ENCODE peak calls at places on chromosomes 2 and 18, in nine cellular contexts. J is body of pancreas; Z is OCI-LY7; L is lower lobe of right lung; C is uterus; I is CD8-positive, alpha-beta memory T cell; S is Jurkat, Clone E6-1; P is lung; U is IMR-90. K is an unnamed sample.

GRCh38 chr2:149360106-149360505 is 29.7 kb downstream of the LYPD6 start:
- DNase-seq in J (no peak), Z (no peak), L (no peak), C (no peak), I (no peak), S (no peak), P (no peak), U (no peak), K (no peak)

GRCh38 chr2:52821631-52822030 is 946.0 kb upstream of the CHAC2 start:
- DNase-seq in J (no peak), Z (no peak), L (no peak), C (no peak), I (no peak), S (no peak), P (no peak), U (peak), K (no peak)

GRCh38 chr2:217653240-217653639 is 349.6 kb downstream of the TNS1 start:
- DNase-seq in J (peak), Z (no peak), L (peak), C (peak), I (no peak), S (no peak), P (peak), U (peak), K (no peak)

GRCh38 chr2:219571311-219572236 is at the start of gene OBSL1:
- DNase-seq in J (peak), Z (no peak), L (peak), C (peak), I (no peak), S (no peak), P (peak), U (peak), K (no peak)

GRCh38 chr2:29459445-29460179 is 344.4 kb downstream of the CLIP4 start:
- DNase-seq in J (no peak), Z (no peak), L (no peak), C (no peak), I (no peak), S (no peak), P (no peak), U (peak), K (no peak)

GRCh38 chr18:48360376-48361021 is 48.7 kb downstream of the ZBTB7C start:
- DNase-seq in J (no peak), Z (no peak), L (no peak), C (no peak), I (no peak), S (no peak), P (no peak), U (no peak), K (no peak)

GRCh38 chr2:144452169-144453038 is 67.5 kb downstream of the ZEB2 start:
- DNase-seq in J (no peak), Z (no peak), L (no peak), C (no peak), I (no peak), S (no peak), P (no peak), U (peak), K (no peak)

GRCh38 chr18:48885266-48885950 is 65.4 kb downstream of the SMAD7 start:
- DNase-seq in J (no peak), Z (no peak), L (no peak), C (no peak), I (no peak), S (no peak), P (no peak), U (no peak), K (no peak)

GRCh38 chr2:182240862-182241371 is 185.9 kb downstream of the PDE1A start:
- DNase-seq in J (peak), Z (peak), L (no peak), C (peak), I (no peak), S (peak), P (no peak), U (peak), K (peak)

GRCh38 chr2:239833728-239834109 is 191.4 kb downstream of the NDUFA10 start:
- DNase-seq in J (no peak), Z (no peak), L (no peak), C (no peak), I (no peak), S (no peak), P (peak), U (no peak), K (no peak)

GRCh38 chr2:97745474-97746172 is 32.2 kb downstream of the ZAP70 start:
- DNase-seq in J (no peak), Z (no peak), L (no peak), C (no peak), I (no peak), S (no peak), P (no peak), U (peak), K (peak)

GRCh38 chr2:178280261-178280852 is 86.0 kb downstream of the OSBPL6 start:
- DNase-seq in J (peak), Z (peak), L (no peak), C (peak), I (peak), S (peak), P (peak), U (peak), K (peak)

GRCh38 chr2:39874236-39874635 is 95.2 kb upstream of the THUMPD2 start:
- DNase-seq in J (no peak), Z (no peak), L (no peak), C (no peak), I (no peak), S (no peak), P (no peak), U (no peak), K (no peak)

GRCh38 chr2:186991766-186992417 is 142.9 kb upstream of the ZSWIM2 start:
- DNase-seq in J (no peak), Z (no peak), L (no peak), C (no peak), I (no peak), S (no peak), P (no peak), U (no peak), K (no peak)

GRCh38 chr2:241859436-241860183 is 916 bp upstream of the PDCD1 start:
- DNase-seq in J (no peak), Z (no peak), L (peak), C (peak), I (no peak), S (peak), P (no peak), U (peak), K (no peak)

GRCh38 chr2:8440029-8440778 is 241.7 kb upstream of the ID2 start:
- DNase-seq in J (peak), Z (no peak), L (no peak), C (no peak), I (no peak), S (no peak), P (no peak), U (no peak), K (no peak)

GRCh38 chr2:10378189-10378588 is 69.9 kb downstream of the ODC1 start:
- DNase-seq in J (peak), Z (peak), L (no peak), C (no peak), I (peak), S (peak), P (no peak), U (no peak), K (peak)

GRCh38 chr2:239425496-239426098 is 24.8 kb upstream of the HDAC4 start:
- DNase-seq in J (no peak), Z (no peak), L (no peak), C (no peak), I (no peak), S (no peak), P (no peak), U (no peak), K (no peak)

GRCh38 chr18:31711365-31712035 is 27.1 kb upstream of the B4GALT6 start:
- DNase-seq in J (no peak), Z (no peak), L (no peak), C (no peak), I (no peak), S (no peak), P (no peak), U (no peak), K (no peak)

GRCh38 chr2:142286618-142287017 is 155.8 kb upstream of the LRP1B start:
- DNase-seq in J (peak), Z (peak), L (no peak), C (no peak), I (no peak), S (peak), P (no peak), U (no peak), K (no peak)

GRCh38 chr2:42028571-42029148 is 19.2 kb upstream of the PKDCC start:
- DNase-seq in J (no peak), Z (no peak), L (no peak), C (no peak), I (no peak), S (no peak), P (no peak), U (no peak), K (no peak)

GRCh38 chr2:225276207-225276606 is 123.3 kb upstream of the NYAP2 start:
- DNase-seq in J (no peak), Z (peak), L (no peak), C (no peak), I (no peak), S (no peak), P (no peak), U (no peak), K (no peak)

GRCh38 chr2:151793123-151793522 is 35.1 kb downstream of the ARL5A start:
- DNase-seq in J (no peak), Z (no peak), L (no peak), C (no peak), I (no peak), S (no peak), P (no peak), U (no peak), K (no peak)

GRCh38 chr2:143150287-143150686 is 21.1 kb downstream of the ARHGAP15 start:
- DNase-seq in J (no peak), Z (peak), L (no peak), C (no peak), I (no peak), S (no peak), P (no peak), U (no peak), K (no peak)

GRCh38 chr2:138059967-138060635 is 95.8 kb downstream of the HNMT start:
- DNase-seq in J (peak), Z (no peak), L (no peak), C (peak), I (no peak), S (no peak), P (no peak), U (peak), K (no peak)

GRCh38 chr18:48882379-48882778 is 68.4 kb downstream of the SMAD7 start:
- DNase-seq in J (no peak), Z (no peak), L (no peak), C (no peak), I (no peak), S (no peak), P (no peak), U (no peak), K (no peak)

GRCh38 chr2:49306925-49307324 is 152.6 kb upstream of the FSHR start:
- DNase-seq in J (no peak), Z (no peak), L (no peak), C (no peak), I (no peak), S (no peak), P (no peak), U (no peak), K (no peak)

GRCh38 chr2:72979896-72980295 is 62.6 kb downstream of the EMX1 start:
- DNase-seq in J (no peak), Z (peak), L (peak), C (no peak), I (no peak), S (no peak), P (no peak), U (no peak), K (no peak)

GRCh38 chr2:40282428-40282827 is 169.5 kb downstream of the SLC8A1 start:
- DNase-seq in J (no peak), Z (peak), L (no peak), C (peak), I (no peak), S (no peak), P (no peak), U (peak), K (no peak)

GRCh38 chr2:105272176-105272575 is 30.6 kb downstream of the GPR45 start:
- DNase-seq in J (no peak), Z (no peak), L (no peak), C (no peak), I (no peak), S (no peak), P (no peak), U (no peak), K (no peak)

GRCh38 chr18:48132993-48133674 is 202.7 kb upstream of the SMAD2 start:
- DNase-seq in J (no peak), Z (no peak), L (no peak), C (no peak), I (no peak), S (no peak), P (no peak), U (no peak), K (no peak)

GRCh38 chr18:43396266-43396665 is 119.0 kb upstream of the SYT4 start:
- DNase-seq in J (no peak), Z (no peak), L (no peak), C (no peak), I (no peak), S (peak), P (no peak), U (no peak), K (no peak)

GRCh38 chr2:75320893-75321292 is 121.6 kb upstream of the TACR1 start:
- DNase-seq in J (no peak), Z (no peak), L (no peak), C (no peak), I (no peak), S (no peak), P (no peak), U (peak), K (no peak)

GRCh38 chr2:64062840-64063239 is 43.6 kb upstream of the VPS54 start:
- DNase-seq in J (peak), Z (peak), L (no peak), C (no peak), I (no peak), S (no peak), P (no peak), U (peak), K (no peak)

GRCh38 chr2:140597836-140598235 is 1533.0 kb downstream of the LRP1B start:
- DNase-seq in J (no peak), Z (no peak), L (no peak), C (no peak), I (no peak), S (no peak), P (no peak), U (no peak), K (no peak)

GRCh38 chr2:43193996-43194869 is 32.2 kb downstream of the ZFP36L2 start:
- DNase-seq in J (peak), Z (no peak), L (peak), C (no peak), I (no peak), S (no peak), P (peak), U (no peak), K (no peak)
- H3K4me3 ChIP-seq in J (no peak), Z (peak), L (peak), C (no peak), I (peak), S (peak), P (no peak), U (no peak), K (peak)

GRCh38 chr2:113818382-113818951 is 62.0 kb upstream of the SLC35F5 start:
- DNase-seq in J (peak), Z (no peak), L (peak), C (peak), I (no peak), S (no peak), P (peak), U (peak), K (no peak)
- H3K4me3 ChIP-seq in J (no peak), Z (no peak), L (no peak), C (no peak), I (no peak), S (no peak), P (no peak), U (peak), K (no peak)

GRCh38 chr18:75047240-75047639 is 161.7 kb downstream of the PTGR3 start:
- DNase-seq in J (no peak), Z (no peak), L (no peak), C (no peak), I (no peak), S (no peak), P (no peak), U (no peak), K (no peak)
- H3K4me3 ChIP-seq in J (no peak), Z (no peak), L (no peak), C (no peak), I (no peak), S (no peak), P (no peak), U (no peak), K (no peak)

GRCh38 chr2:168466834-168467565 is 10.9 kb downstream of the CERS6 start:
- DNase-seq in J (no peak), Z (no peak), L (no peak), C (no peak), I (no peak), S (no peak), P (no peak), U (no peak), K (no peak)
- H3K4me3 ChIP-seq in J (no peak), Z (no peak), L (no peak), C (no peak), I (no peak), S (no peak), P (no peak), U (no peak), K (peak)

DNA sequence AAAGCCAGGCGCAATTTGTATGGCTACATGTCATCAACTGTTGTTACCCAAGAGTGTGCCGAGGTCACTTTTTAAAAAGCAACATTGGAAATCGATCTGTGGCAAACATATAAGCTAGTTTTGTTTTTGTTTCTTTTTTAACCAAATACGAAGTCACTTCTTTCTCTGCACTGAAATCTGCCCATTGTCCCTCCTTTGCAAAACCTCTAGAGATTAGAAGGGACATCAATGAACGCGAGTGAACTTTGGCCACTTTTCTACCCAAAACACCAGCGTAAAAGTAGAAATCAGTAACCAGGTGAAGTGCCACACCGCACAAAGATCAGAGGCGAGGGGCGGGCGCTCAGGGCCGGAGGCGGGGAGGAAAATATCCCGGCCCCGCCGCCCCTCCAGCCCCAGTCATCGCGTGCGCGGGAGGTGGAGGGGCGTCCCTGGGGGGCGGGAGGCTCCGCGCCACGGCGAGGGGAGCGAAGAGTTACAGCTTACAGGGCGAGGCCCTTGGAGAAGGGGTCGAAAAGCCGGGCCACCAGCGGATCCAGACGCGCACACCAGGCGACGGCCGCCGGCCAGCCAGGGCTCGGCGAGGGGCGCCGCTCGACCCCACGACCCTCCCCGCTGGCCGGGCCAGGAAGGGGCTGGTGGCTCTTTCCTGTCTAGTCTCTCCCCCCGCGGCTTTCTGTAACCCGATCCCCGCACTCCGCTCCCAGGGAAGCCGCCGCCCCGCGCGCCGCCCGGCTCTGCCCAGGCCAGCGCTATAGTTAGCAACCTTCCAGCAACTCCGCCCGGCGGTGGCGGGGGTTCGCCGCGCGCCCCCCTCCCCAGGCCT is 993 bp downstream of the RBMS1 start:
- DNase-seq in J (peak), Z (no peak), L (peak), C (peak), I (peak), S (no peak), P (peak), U (peak), K (peak)
- H3K4me3 ChIP-seq in J (peak), Z (peak), L (peak), C (peak), I (peak), S (peak), P (peak), U (peak), K (peak)

DNA sequence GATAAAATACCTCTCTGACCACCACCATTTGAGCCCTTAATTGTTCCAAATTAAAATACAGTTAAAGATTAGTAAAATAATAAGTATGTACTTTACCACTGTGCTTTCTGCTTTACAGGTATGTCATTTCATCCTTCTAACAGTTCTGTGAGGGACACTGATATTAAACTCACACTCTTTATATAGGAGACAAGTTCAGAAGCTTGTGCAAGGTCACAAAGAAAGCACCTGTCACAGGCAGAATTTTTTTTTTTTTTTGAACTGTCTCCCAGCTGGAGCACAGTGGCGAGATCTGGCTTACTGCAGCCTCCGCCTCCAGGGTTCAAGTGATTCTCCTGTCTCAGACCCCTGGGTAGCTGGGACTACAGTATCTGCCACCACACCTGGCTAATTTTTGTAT is 21.6 kb upstream of the GPR75 start:
- DNase-seq in J (no peak), Z (no peak), L (no peak), C (no peak), I (no peak), S (no peak), P (no peak), U (no peak), K (no peak)
- H3K4me3 ChIP-seq in J (no peak), Z (no peak), L (no peak), C (no peak), I (no peak), S (no peak), P (no peak), U (no peak), K (no peak)

DNA sequence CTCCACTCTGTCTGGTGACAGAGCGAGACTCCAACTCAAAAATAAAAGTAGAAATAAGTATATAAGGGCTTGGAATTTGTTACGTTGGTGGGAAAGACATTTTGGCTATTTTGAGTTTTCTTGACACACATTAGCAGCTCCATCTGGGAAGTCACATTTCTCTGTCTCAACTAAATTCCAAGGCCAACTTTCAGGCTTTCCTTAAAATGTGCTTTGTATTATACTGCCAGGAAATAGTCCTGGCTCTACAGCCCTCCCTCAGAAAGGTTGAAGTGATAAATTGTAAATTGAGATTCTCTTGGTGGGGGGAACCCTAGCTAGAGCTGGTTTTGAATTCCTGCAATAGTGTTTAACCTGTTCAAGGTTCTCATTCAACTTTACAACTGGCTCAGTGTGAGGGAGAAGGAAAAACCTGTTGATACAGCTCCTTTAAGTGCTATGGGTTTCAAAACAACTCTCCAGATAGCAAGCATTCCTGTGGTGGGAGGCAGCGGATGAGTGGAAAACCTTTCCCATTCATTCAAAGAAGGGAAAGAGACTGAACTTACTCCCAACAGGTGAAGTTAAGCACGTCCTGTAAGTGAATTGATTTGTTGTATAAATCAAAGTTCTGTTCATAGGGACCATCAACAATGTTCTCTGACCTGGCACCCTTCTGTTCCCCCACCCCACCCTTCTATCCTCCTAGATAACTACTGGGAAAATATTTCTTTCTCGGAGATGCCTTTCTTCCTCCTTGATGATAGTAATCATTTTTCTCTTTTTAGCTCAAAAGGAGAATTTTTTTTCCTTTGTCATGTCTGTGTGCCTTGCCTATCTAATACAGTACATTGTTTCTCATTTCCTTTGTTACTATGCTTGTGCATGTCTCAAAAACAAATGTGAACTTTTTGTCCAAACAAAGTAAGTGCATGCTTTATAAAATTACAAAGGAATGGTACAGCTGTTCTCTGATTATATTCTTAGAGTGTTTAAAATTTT is 44.2 kb upstream of the SLC39A10 start:
- DNase-seq in J (peak), Z (no peak), L (no peak), C (no peak), I (no peak), S (no peak), P (peak), U (peak), K (no peak)
- H3K4me3 ChIP-seq in J (no peak), Z (no peak), L (peak), C (no peak), I (no peak), S (no peak), P (no peak), U (peak), K (no peak)

K was measured in CD4-positive, CD25-positive, alpha-beta regulatory T cell.